ENCODE peak calls at places on chromosomes 7 and 10, in eight cellular contexts. F, M, E, K, S, L, Z and W are unnamed samples.

GRCh38 chr10:122435212-122435827 is 19.1 kb upstream of the ARMS2 start:
- DNase-seq in E (peak), K (peak), S (no peak), M (no peak), F (no peak), Z (no peak), L (no peak), W (no peak)

GRCh38 chr7:133044722-133045473 is 37.0 kb downstream of the CHCHD3 start:
- DNase-seq in M (no peak), L (no peak), S (no peak), K (no peak), Z (no peak), F (no peak), E (no peak), W (no peak)

GRCh38 chr7:35549781-35550180 is 145.2 kb downstream of the HERPUD2 start:
- DNase-seq in K (no peak), F (peak), M (no peak), E (no peak), Z (no peak), L (no peak), S (no peak), W (no peak)

GRCh38 chr10:31404640-31405039 is 85.6 kb downstream of the ZEB1 start:
- DNase-seq in K (peak), Z (no peak), S (no peak), L (no peak), M (no peak), F (no peak), E (no peak), W (no peak)

GRCh38 chr10:127871631-127872010 is 21.1 kb downstream of the CLRN3 start:
- DNase-seq in F (no peak), E (no peak), K (no peak), L (no peak), Z (no peak), M (no peak), S (no peak), W (no peak)

GRCh38 chr7:845731-846130 is 13.5 kb downstream of the SUN1 start:
- DNase-seq in M (no peak), S (no peak), K (no peak), F (no peak), L (no peak), Z (no peak), E (no peak), W (no peak)

GRCh38 chr7:135979674-135980660 is 2.8 kb upstream of the MTPN start:
- DNase-seq in F (no peak), S (no peak), L (no peak), E (no peak), Z (no peak), K (no peak), M (no peak), W (no peak)

GRCh38 chr10:6218692-6219493 is 16.2 kb downstream of the PFKFB3 start:
- DNase-seq in S (no peak), F (no peak), L (no peak), M (no peak), Z (no peak), E (no peak), K (no peak), W (no peak)

GRCh38 chr7:80641548-80641947 is 3.1 kb downstream of the CD36 start:
- DNase-seq in S (no peak), M (no peak), Z (no peak), L (no peak), E (no peak), K (no peak), F (no peak), W (no peak)

GRCh38 chr7:6375346-6376101 is 72.2 kb downstream of the DAGLB start:
- DNase-seq in S (no peak), L (no peak), Z (no peak), E (peak), M (no peak), F (peak), K (no peak), W (no peak)

GRCh38 chr7:128833148-128833938 is 3.1 kb downstream of the FLNC start:
- DNase-seq in K (no peak), Z (peak), M (no peak), F (peak), L (peak), S (no peak), E (no peak), W (peak)

GRCh38 chr7:120553497-120553896 is 280.5 kb downstream of the KCND2 start:
- DNase-seq in Z (no peak), S (no peak), L (no peak), F (no peak), E (no peak), M (no peak), K (no peak), W (no peak)

GRCh38 chr10:104376784-104377300 is 23.2 kb downstream of the CFAP58 start:
- DNase-seq in S (no peak), K (no peak), M (no peak), L (no peak), E (no peak), F (no peak), Z (no peak), W (no peak)

GRCh38 chr10:17006631-17007161 is 122.9 kb downstream of the CUBN start:
- DNase-seq in K (no peak), S (no peak), L (peak), Z (peak), M (peak), F (no peak), E (no peak), W (no peak)

GRCh38 chr7:90720970-90721768 is 125.0 kb downstream of the CDK14 start:
- DNase-seq in L (peak), M (no peak), S (no peak), F (no peak), Z (peak), K (no peak), E (no peak), W (no peak)

GRCh38 chr7:100897772-100898454 is 2.2 kb upstream of the ACHE start:
- DNase-seq in S (no peak), F (no peak), E (no peak), L (no peak), Z (no peak), K (no peak), M (no peak), W (no peak)

GRCh38 chr7:106216517-106217088 is 68.2 kb downstream of the NAMPT start:
- DNase-seq in F (no peak), M (peak), E (no peak), K (no peak), Z (peak), S (no peak), L (peak), W (peak)

GRCh38 chr7:103141753-103142404 is 7.0 kb downstream of the NAPEPLD start:
- DNase-seq in E (no peak), L (no peak), M (no peak), Z (no peak), S (no peak), F (no peak), K (no peak), W (no peak)

GRCh38 chr7:83150310-83150709 is 12.4 kb downstream of the PCLO start:
- DNase-seq in S (no peak), L (no peak), F (no peak), M (no peak), Z (no peak), E (no peak), K (no peak), W (no peak)

GRCh38 chr10:69362471-69362954 is 54.2 kb downstream of the TACR2 start:
- DNase-seq in S (no peak), Z (no peak), E (peak), K (no peak), F (no peak), M (peak), L (peak), W (peak)

GRCh38 chr10:98567396-98567795 is 120.7 kb upstream of the HPS1 start:
- DNase-seq in F (no peak), L (no peak), M (no peak), K (no peak), S (no peak), E (no peak), Z (no peak), W (no peak)

GRCh38 chr7:2016761-2017482 is 215.8 kb downstream of the MAD1L1 start:
- DNase-seq in E (no peak), F (peak), S (no peak), Z (peak), L (peak), K (no peak), M (no peak), W (no peak)

GRCh38 chr10:5761220-5761619 is 52.0 kb downstream of the GDI2 start:
- DNase-seq in F (no peak), Z (no peak), E (no peak), L (no peak), K (no peak), M (no peak), S (no peak), W (no peak)